ENCODE peak calls at places on chromosomes 11 and 22, in seven cellular contexts. V is mesenchymal stem cell, F is osteocyte, W is brain pericyte, K is left ventricle myocardium inferior, U is NCI-H510A treated with DMSO at 0.1 percent for 48 hours, L is NCI-H2171. X is an unnamed sample.

GRCh38 chr11:65866524-65867283 is 5.9 kb downstream of the EFEMP2 start:
- DNase-seq in L (no peak), V (no peak), F (no peak), K (peak), U (no peak), W (no peak), X (no peak)

GRCh38 chr11:33633251-33634003 is 67.2 kb downstream of the C11orf91 start:
- DNase-seq in L (no peak), W (peak), V (peak), U (peak), K (no peak), F (peak), X (no peak)

GRCh38 chr11:64058494-64058893 is 22.8 kb downstream of the FLRT1 start:
- DNase-seq in W (no peak), V (no peak), L (no peak), U (no peak), F (no peak), K (peak), X (no peak)

GRCh38 chr11:79055866-79056632 is 384.8 kb downstream of the TENM4 start:
- DNase-seq in F (no peak), V (no peak), K (no peak), L (no peak), W (no peak), U (no peak), X (no peak)

GRCh38 chr22:27748355-27749168 is 53.0 kb downstream of the MN1 start:
- DNase-seq in U (no peak), W (no peak), K (no peak), F (no peak), L (no peak), V (peak), X (no peak)

GRCh38 chr11:65316311-65316978 is 1.8 kb downstream of the CDC42EP2 start:
- DNase-seq in V (peak), K (peak), W (no peak), U (no peak), F (no peak), L (no peak), X (no peak)

GRCh38 chr11:27471067-27471587 is 1.5 kb downstream of the LGR4 start:
- DNase-seq in F (no peak), K (no peak), W (no peak), U (no peak), V (peak), L (no peak), X (no peak)

GRCh38 chr11:61626580-61627380 is 45.9 kb upstream of the SYT7 start:
- DNase-seq in F (no peak), K (peak), U (peak), V (peak), L (no peak), W (no peak), X (no peak)

GRCh38 chr11:16933756-16934603 is 80.2 kb downstream of the PLEKHA7 start:
- DNase-seq in F (no peak), U (no peak), V (peak), K (no peak), W (no peak), L (no peak), X (no peak)

GRCh38 chr11:134802116-134802515 is 390.1 kb upstream of the B3GAT1 start:
- DNase-seq in V (no peak), L (no peak), F (no peak), K (no peak), W (no peak), U (no peak), X (no peak)

GRCh38 chr11:112962854-112963367 is 1.7 kb downstream of the NCAM1 start:
- DNase-seq in V (peak), W (no peak), L (peak), U (peak), F (no peak), K (peak), X (peak)

GRCh38 chr11:112881461-112881860 is 79.8 kb upstream of the NCAM1 start:
- DNase-seq in K (peak), U (peak), W (no peak), V (peak), L (peak), F (no peak), X (peak)

GRCh38 chr11:120011836-120012235 is 126.1 kb downstream of the TRIM29 start:
- DNase-seq in L (no peak), K (no peak), W (no peak), U (no peak), V (no peak), F (no peak), X (no peak)

GRCh38 chr11:31437742-31438435 is 68.2 kb downstream of the DNAJC24 start:
- DNase-seq in U (no peak), L (no peak), V (peak), F (no peak), K (no peak), W (peak), X (no peak)

GRCh38 chr11:118531597-118532084 is 649 bp downstream of the TMEM25 start:
- DNase-seq in V (no peak), L (no peak), U (peak), F (no peak), W (no peak), K (no peak), X (no peak)

GRCh38 chr11:35272391-35272821 is 133.4 kb downstream of the CD44 start:
- DNase-seq in F (no peak), V (peak), K (no peak), L (no peak), U (no peak), W (no peak), X (no peak)

GRCh38 chr11:206002-206384 is 1.2 kb downstream of the BET1L start:
- DNase-seq in U (no peak), W (no peak), V (no peak), K (no peak), L (no peak), F (peak), X (no peak)

GRCh38 chr22:42473484-42474193 is 41.4 kb upstream of the NFAM1 start:
- DNase-seq in F (no peak), W (peak), K (no peak), U (peak), V (peak), L (peak), X (no peak)

GRCh38 chr11:17611503-17612220 is 64.6 kb downstream of the OTOG start:
- DNase-seq in U (no peak), V (no peak), W (no peak), K (no peak), L (no peak), F (peak), X (no peak)

GRCh38 chr11:107819361-107820014 is 39.1 kb downstream of the SLC35F2 start:
- DNase-seq in V (peak), F (no peak), U (no peak), L (no peak), W (no peak), K (no peak), X (no peak)

GRCh38 chr22:23533328-23533762 is 46.7 kb downstream of the IGLL1 start:
- DNase-seq in V (peak), K (no peak), F (peak), L (peak), W (no peak), U (peak), X (no peak)

GRCh38 chr11:61784506-61784805 is 7.9 kb downstream of the TMEM258 start:
- DNase-seq in L (no peak), V (no peak), K (no peak), U (no peak), F (no peak), W (no peak), X (no peak)

GRCh38 chr11:134202661-134203060 is 21.1 kb downstream of the NCAPD3 start:
- DNase-seq in W (no peak), F (no peak), U (no peak), K (no peak), V (no peak), L (no peak), X (no peak)

GRCh38 chr11:69280451-69280850 is 13.5 kb upstream of the MYEOV start:
- DNase-seq in U (no peak), K (no peak), L (no peak), W (no peak), F (no peak), V (no peak), X (no peak)

GRCh38 chr22:20238567-20239062 is 29.5 kb downstream of the RTN4R start:
- DNase-seq in K (no peak), V (peak), W (no peak), U (peak), L (peak), F (no peak), X (peak)

GRCh38 chr11:72668645-72669347 is 5.4 kb downstream of the PDE2A start:
- DNase-seq in F (no peak), U (no peak), L (no peak), V (no peak), W (no peak), K (no peak), X (no peak)

GRCh38 chr11:8671651-8672062 is 10.8 kb downstream of the TRIM66 start:
- DNase-seq in L (peak), V (no peak), K (no peak), F (no peak), U (no peak), W (no peak), X (no peak)

GRCh38 chr22:44438056-44438455 is 60.0 kb downstream of the RTL6 start:
- DNase-seq in K (no peak), V (no peak), L (no peak), F (no peak), U (no peak), W (no peak), X (no peak)